ENCODE peak calls at places on chromosome X, in six cellular contexts. N is PC-9; F is endothelial cell of umbilical vein; B is SJSA1; G is IMR-90; V is CD4-positive, CD25-positive, alpha-beta regulatory T cell. A is an unnamed sample. For H3K4me1, the result is how much of the 10 kb centered on the place peaks cover.

GRCh38 chrX:135389717-135390116 is 32.0 kb upstream of the SMIM10L2A start:
- DNase-seq in F (no peak), B (no peak), N (peak), V (no peak), G (no peak), A (no peak)

GRCh38 chrX:39409246-39409917 is 608.1 kb downstream of the MID1IP1 start:
- DNase-seq in F (no peak), G (peak), B (no peak), N (no peak), V (no peak), A (no peak)

GRCh38 chrX:42530027-42530426 is 247.9 kb downstream of the PPP1R2C start:
- DNase-seq in N (no peak), G (peak), B (no peak), V (no peak), F (no peak), A (no peak)

GRCh38 chrX:109966246-109966645 is 36.7 kb upstream of the TMEM164 start:
- DNase-seq in V (no peak), G (no peak), F (no peak), B (no peak), N (no peak), A (no peak)

GRCh38 chrX:37367946-37368345 is 18.8 kb downstream of the PRRG1 start:
- DNase-seq in N (no peak), B (no peak), V (no peak), G (no peak), F (peak), A (no peak)

GRCh38 chrX:86192827-86193226 is 44.6 kb downstream of the DACH2 start:
- DNase-seq in B (no peak), G (no peak), N (no peak), V (no peak), F (no peak), A (no peak)

GRCh38 chrX:121122332-121122731 is 74.9 kb downstream of the GLUD2 start:
- DNase-seq in G (no peak), N (no peak), B (no peak), V (no peak), F (no peak), A (no peak)

GRCh38 chrX:21740329-21741274 is 17.3 kb downstream of the SMPX start:
- DNase-seq in F (no peak), B (no peak), V (no peak), N (no peak), G (no peak), A (no peak)

GRCh38 chrX:12770440-12770839 is 20.8 kb upstream of the PRPS2 start:
- DNase-seq in G (peak), F (peak), B (no peak), N (no peak), V (no peak), A (no peak)

DNA sequence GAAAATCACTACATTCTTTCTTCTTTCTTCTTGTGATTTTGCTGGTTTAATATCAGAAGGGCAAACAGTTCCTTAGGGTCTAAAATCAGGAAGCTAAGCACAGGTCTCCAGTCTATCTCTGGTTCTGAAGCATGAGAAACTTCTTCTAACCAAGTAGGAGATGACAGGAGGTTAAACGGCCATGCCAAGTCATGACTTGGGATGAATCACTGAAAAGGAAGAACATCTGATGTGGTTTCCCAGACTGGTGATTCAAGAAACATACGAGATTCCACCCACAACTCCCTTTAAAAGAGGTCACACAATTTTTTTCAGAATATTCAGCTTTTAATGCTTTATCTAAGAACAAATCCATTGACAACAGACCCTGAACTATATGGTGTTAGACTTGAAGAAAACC is 684.0 kb upstream of the PRKX start:
- DNase-seq in F (no peak), V (no peak), N (peak), B (no peak), G (no peak), A (no peak)
- H3K4me1 ChIP-seq in F (under half), V (under half), N (under half), B (under half), G (under half), A (under half)

DNA sequence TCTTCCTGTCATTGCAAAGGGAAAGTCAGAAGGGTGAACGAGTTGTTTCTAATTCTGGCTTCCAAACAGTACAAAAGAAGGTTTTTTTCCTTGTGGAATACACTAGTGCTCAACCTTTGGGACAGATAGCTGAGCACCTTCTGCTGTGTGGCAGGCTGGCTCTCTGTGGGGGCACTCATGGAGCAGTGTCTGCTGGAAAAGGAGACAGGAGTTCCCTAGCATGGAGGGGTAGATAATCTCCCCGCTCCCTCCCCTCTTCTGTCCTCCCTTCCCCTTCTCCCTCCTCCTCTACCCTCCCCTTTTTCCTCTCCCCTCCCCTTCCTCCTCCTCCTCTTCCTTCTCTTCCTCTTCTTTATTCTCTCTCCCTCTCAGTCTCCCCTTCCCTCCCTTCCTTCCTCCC is 62.4 kb upstream of the MTM1 start:
- DNase-seq in B (no peak), V (no peak), N (no peak), G (no peak), F (no peak), A (no peak)
- H3K4me1 ChIP-seq in B (under half), V (under half), N (under half), G (under half), F (half or more), A (under half)

DNA sequence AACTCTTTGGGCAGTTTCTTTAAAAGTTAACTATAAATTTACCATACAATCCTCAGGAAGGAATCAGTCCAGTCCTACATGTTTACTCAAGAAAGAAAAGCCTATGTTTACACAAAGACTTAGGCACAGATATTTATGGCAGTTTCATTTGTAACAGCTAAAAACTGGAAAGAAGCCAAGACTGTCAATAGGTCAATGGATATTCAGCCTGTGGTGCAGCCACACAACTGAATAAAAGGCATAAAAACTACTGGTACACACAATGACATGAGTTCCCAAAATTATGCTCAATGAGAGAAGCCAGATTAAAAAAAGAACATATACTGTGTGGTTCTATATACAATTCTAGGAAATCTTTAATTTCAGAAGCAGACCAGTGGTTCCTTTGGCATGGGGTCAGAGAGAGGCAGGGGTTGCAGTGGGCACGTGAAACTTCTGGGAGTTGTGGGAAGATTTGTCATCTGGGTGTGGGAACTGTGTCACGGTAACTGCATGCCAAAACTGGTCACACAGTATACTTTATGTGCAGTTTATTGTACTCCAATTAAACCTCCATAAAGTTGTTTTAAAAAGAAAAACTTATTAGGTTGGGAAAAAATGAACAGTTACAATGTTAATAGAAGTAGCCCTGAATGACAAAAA is 26.8 kb upstream of the STS start:
- DNase-seq in N (peak), V (no peak), F (peak), B (peak), G (peak), A (no peak)
- H3K4me1 ChIP-seq in N (half or more), V (under half), F (under half), B (under half), G (under half), A (under half)

GRCh38 chrX:70331161-70331560 is 41.3 kb downstream of the KIF4A start:
- DNase-seq in G (peak), B (no peak), N (no peak), V (no peak), F (no peak), A (no peak)

GRCh38 chrX:70336767-70337166 is 46.9 kb downstream of the KIF4A start:
- DNase-seq in N (no peak), G (no peak), V (no peak), F (no peak), B (no peak), A (no peak)

GRCh38 chrX:70338290-70338689 is 48.4 kb downstream of the KIF4A start:
- DNase-seq in B (no peak), N (no peak), F (no peak), G (no peak), V (no peak), A (no peak)

GRCh38 chrX:70332600-70332999 is 42.7 kb downstream of the KIF4A start:
- DNase-seq in V (no peak), F (no peak), N (no peak), G (no peak), B (no peak), A (no peak)
- H3K4me1 ChIP-seq in V (under half), F (under half), N (under half), G (under half), B (under half), A (under half)

GRCh38 chrX:151538190-151539122 is 25.0 kb upstream of the PASD1 start:
- DNase-seq in G (no peak), V (no peak), F (no peak), B (no peak), N (no peak), A (no peak)

DNA sequence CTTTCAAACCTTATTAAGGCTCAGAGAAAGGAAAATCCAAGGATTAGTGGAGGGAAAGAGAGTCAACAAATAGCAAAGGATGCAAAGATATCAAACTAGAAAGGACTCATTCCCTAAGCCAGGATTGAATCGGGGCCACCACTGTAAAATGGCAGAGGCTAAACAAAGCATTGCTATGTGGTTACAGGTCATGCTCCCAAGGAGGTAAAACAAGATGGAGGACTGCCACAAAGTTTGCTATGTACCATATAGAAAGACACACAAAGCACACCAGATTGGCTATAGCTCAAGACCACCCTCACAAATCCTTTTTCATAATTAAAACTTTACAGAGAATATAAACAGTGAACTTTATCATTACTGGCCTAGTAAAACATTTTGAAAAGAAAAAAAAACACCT is 25.9 kb upstream of the PASD1 start:
- DNase-seq in G (no peak), F (no peak), V (no peak), B (no peak), N (no peak), A (no peak)
- H3K4me1 ChIP-seq in G (under half), F (under half), V (under half), B (under half), N (under half), A (under half)